ENCODE peak calls at places on chromosome 14, in eight cellular contexts. Z is uterus, T is heart left ventricle, A is A673, G is astrocyte, H is lower lobe of right lung, Q is heart right ventricle, P is ovary. B is an unnamed sample.

GRCh38 chr14:73796881-73797539 is 54.6 kb upstream of the PTGR2 start:
- DNase-seq in Z (no peak), T (no peak), A (no peak), G (peak; percentile 75), H (no peak), Q (no peak), P (no peak), B (no peak)

GRCh38 chr14:94427016-94427613 is 25.5 kb downstream of the SERPINA11 start:
- DNase-seq in Z (no peak), T (no peak), A (no peak), G (peak; percentile 21), H (no peak), Q (no peak), P (no peak), B (no peak)

GRCh38 chr14:103031956-103032355 is 25.4 kb downstream of the CDC42BPB start:
- DNase-seq in Z (no peak), T (no peak), A (no peak), G (no peak), H (no peak), Q (no peak), P (no peak), B (no peak)

GRCh38 chr14:98210045-98210678 is 1061.8 kb downstream of the BCL11B start:
- DNase-seq in Z (no peak), T (no peak), A (peak; percentile 70), G (no peak), H (no peak), Q (no peak), P (no peak), B (peak; percentile 10)

GRCh38 chr14:24179961-24180726 is 8.3 kb downstream of the REC8 start:
- DNase-seq in Z (peak; percentile 42), T (no peak), A (peak; percentile 39), G (peak; percentile 88), H (no peak), Q (no peak), P (no peak), B (no peak)

GRCh38 chr14:41718477-41719166 is 111.9 kb downstream of the LRFN5 start:
- DNase-seq in Z (no peak), T (no peak), A (no peak), G (no peak), H (no peak), Q (no peak), P (no peak), B (no peak)

GRCh38 chr14:105738638-105739037 is 212.3 kb downstream of the TMEM121 start:
- DNase-seq in Z (no peak), T (no peak), A (no peak), G (no peak), H (no peak), Q (no peak), P (no peak), B (no peak)

GRCh38 chr14:94123868-94124267 is 5.5 kb downstream of the IFI27L2 start:
- DNase-seq in Z (no peak), T (no peak), A (no peak), G (no peak), H (no peak), Q (no peak), P (no peak), B (no peak)

GRCh38 chr14:99519347-99519881 is 38.2 kb downstream of the CCNK start:
- DNase-seq in Z (peak; percentile 22), T (no peak), A (no peak), G (no peak), H (no peak), Q (no peak), P (no peak), B (no peak)

GRCh38 chr14:101122114-101122854 is 218.8 kb upstream of the RTL1 start:
- DNase-seq in Z (peak; percentile 11), T (no peak), A (no peak), G (no peak), H (no peak), Q (no peak), P (no peak), B (no peak)

GRCh38 chr14:53399057-53399456 is 245.9 kb upstream of the DDHD1 start:
- DNase-seq in Z (no peak), T (no peak), A (peak; percentile 45), G (peak; percentile 63), H (no peak), Q (no peak), P (no peak), B (no peak)

GRCh38 chr14:61375218-61375617 is 53.8 kb downstream of the PRKCH start:
- DNase-seq in Z (no peak), T (no peak), A (no peak), G (no peak), H (no peak), Q (no peak), P (no peak), B (no peak)

GRCh38 chr14:31913370-31913769 is 163.7 kb upstream of the ARHGAP5 start:
- DNase-seq in Z (no peak), T (no peak), A (no peak), G (no peak), H (no peak), Q (no peak), P (no peak), B (no peak)

GRCh38 chr14:52251724-52252123 is 15.8 kb upstream of the PTGDR start:
- DNase-seq in Z (no peak), T (no peak), A (no peak), G (no peak), H (no peak), Q (no peak), P (no peak), B (no peak)
- H3K4me3 ChIP-seq in Z (no peak overlapping the region), T (no peak overlapping the region), A (no peak overlapping the region), G (no peak overlapping the region), H (no peak overlapping the region), Q (no peak overlapping the region), P (no peak overlapping the region), B (no peak overlapping the region)

DNA sequence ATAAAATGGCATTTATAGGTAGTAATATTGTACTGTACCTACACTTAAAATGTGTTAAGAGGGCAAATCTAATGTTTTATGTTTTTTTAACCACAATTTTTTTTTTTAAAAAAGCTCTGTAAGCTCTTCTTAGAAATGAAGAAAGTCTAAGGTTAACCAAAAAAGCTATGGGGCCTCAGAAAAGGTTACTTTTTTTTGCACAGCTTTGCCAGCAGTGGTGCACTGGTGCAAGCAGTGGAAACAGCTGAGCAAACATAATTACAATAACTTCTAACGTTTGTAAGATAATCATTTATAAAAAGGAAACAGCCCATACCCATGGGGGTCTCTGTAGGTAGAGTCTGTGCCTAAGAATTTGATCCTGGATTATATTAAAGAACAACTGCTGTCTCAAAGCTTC is 85.1 kb upstream of the NID2 start:
- DNase-seq in Z (no peak), T (no peak), A (no peak), G (no peak), H (no peak), Q (no peak), P (no peak), B (no peak)
- H3K9me3 ChIP-seq in Z (no peaks in the 10 kb centered on the region), T (no peaks in the 10 kb centered on the region), A (no peaks in the 10 kb centered on the region), G (no peaks in the 10 kb centered on the region), H (no peaks in the 10 kb centered on the region), Q (no peaks in the 10 kb centered on the region), P (no peaks in the 10 kb centered on the region), B (no peaks in the 10 kb centered on the region)

GRCh38 chr14:91318911-91319310 is 74.4 kb upstream of the GPR68 start:
- DNase-seq in Z (no peak), T (no peak), A (no peak), G (no peak), H (no peak), Q (no peak), P (no peak), B (no peak)
- H3K4me1 ChIP-seq in Z (peaks cover 7% of the 10 kb centered on the region), T (peaks cover 41% of the 10 kb centered on the region), A (peaks cover 22% of the 10 kb centered on the region), G (peaks cover 5% of the 10 kb centered on the region), H (peaks cover 42% of the 10 kb centered on the region), Q (peaks cover 30% of the 10 kb centered on the region), P (peaks cover 7% of the 10 kb centered on the region), B (peaks cover 58% of the 10 kb centered on the region)

GRCh38 chr14:77086951-77087350 is 11.1 kb upstream of the CIPC start:
- DNase-seq in Z (no peak), T (no peak), A (no peak), G (no peak), H (no peak), Q (no peak), P (no peak), B (no peak)

GRCh38 chr14:77086017-77086727 is 11.9 kb upstream of the CIPC start:
- DNase-seq in Z (no peak), T (no peak), A (no peak), G (peak; percentile 69), H (no peak), Q (no peak), P (no peak), B (peak; percentile 9)

GRCh38 chr14:77088645-77089044 is 9.4 kb upstream of the CIPC start:
- DNase-seq in Z (no peak), T (no peak), A (no peak), G (no peak), H (no peak), Q (no peak), P (no peak), B (no peak)

GRCh38 chr14:77088219-77088618 is 9.8 kb upstream of the CIPC start:
- DNase-seq in Z (no peak), T (no peak), A (no peak), G (no peak), H (peak; percentile 59), Q (no peak), P (no peak), B (no peak)

DNA sequence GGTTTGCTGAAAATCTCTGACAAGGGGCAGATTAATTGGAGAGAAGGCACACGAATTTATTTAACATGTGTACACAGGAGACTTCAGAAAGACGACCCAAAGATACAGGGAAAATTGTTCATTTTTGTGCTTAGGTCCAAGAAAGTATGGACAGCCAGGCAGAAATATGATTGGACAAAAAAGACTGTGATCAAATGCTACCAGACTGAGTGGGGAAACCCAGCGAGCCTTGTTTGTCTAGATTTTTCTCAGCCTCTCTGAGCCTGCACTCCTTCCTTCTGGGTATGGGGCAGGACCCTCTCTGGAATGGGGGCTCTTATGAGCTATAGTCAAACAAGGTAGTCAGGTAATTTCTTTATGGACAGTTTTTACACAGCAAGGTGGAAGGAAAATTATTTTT is 10.4 kb upstream of the CIPC start:
- DNase-seq in Z (no peak), T (no peak), A (no peak), G (no peak), H (no peak), Q (no peak), P (no peak), B (no peak)
- H3K4me3 ChIP-seq in Z (no peak overlapping the region), T (no peak overlapping the region), A (no peak overlapping the region), G (no peak overlapping the region), H (no peak overlapping the region), Q (no peak overlapping the region), P (no peak overlapping the region), B (no peak overlapping the region)

DNA sequence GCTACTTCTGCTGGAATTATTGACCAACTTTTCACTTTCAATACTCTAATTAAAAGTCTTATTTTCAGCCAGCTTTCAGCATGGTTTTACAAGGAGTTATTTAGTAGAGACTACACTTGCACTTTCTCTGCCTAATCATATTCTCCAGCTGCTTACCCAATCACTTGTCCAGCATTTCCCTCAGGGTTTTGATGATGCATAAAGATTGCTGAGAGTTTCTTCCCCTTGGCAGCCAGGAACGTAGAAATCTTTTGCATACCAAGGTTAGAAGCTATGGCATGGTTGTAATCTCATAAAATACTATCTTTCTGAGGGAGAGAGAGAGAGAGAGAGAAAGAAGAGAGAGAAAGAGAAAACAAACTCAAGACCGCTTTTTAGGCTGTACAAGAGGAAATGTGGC is 10.8 kb downstream of the OR4Q3 start:
- DNase-seq in Z (no peak), T (no peak), A (no peak), G (no peak), H (no peak), Q (no peak), P (no peak), B (no peak)
- H3K9me3 ChIP-seq in Z (no peaks in the 10 kb centered on the region), T (no peaks in the 10 kb centered on the region), A (peaks cover 15% of the 10 kb centered on the region), G (peaks cover 6% of the 10 kb centered on the region), H (no peaks in the 10 kb centered on the region), Q (peaks cover 4% of the 10 kb centered on the region), P (no peaks in the 10 kb centered on the region), B (no peaks in the 10 kb centered on the region)